ENCODE peak calls at places on chromosomes 5 and 9, in six cellular contexts. D, C, R, Y, U and L are unnamed samples.

GRCh38 chr5:137887831-137888230 is 1.4 kb upstream of the PKD2L2 start:
- DNase-seq in D (no peak), C (no peak), R (no peak), Y (no peak), U (no peak), L (no peak)

GRCh38 chr5:69170969-69171368 is 4.0 kb downstream of the CCNB1 start:
- DNase-seq in D (no peak), C (no peak), R (no peak), Y (no peak), U (no peak), L (no peak)

GRCh38 chr5:639253-639530 is 27.1 kb downstream of the CEP72 start:
- DNase-seq in D (no peak), C (no peak), R (no peak), Y (no peak), U (no peak), L (no peak)

GRCh38 chr5:174533127-174533453 is 191.3 kb upstream of the MSX2 start:
- DNase-seq in D (no peak), C (no peak), R (no peak), Y (no peak), U (no peak), L (no peak)

GRCh38 chr5:79146352-79146751 is 34.7 kb downstream of the BHMT start:
- DNase-seq in D (no peak), C (no peak), R (no peak), Y (no peak), U (no peak), L (no peak)

GRCh38 chr5:61416010-61416409 is 84.0 kb downstream of the ZSWIM6 start:
- DNase-seq in D (no peak), C (no peak), R (no peak), Y (no peak), U (no peak), L (no peak)

GRCh38 chr9:128863647-128864046 is 18.1 kb downstream of the KYAT1 start:
- DNase-seq in D (peak), C (peak), R (peak), Y (peak), U (peak), L (peak)

GRCh38 chr9:97966493-97966892 is 16.6 kb upstream of the ANP32B start:
- DNase-seq in D (no peak), C (no peak), R (no peak), Y (no peak), U (no peak), L (no peak)

GRCh38 chr5:180349391-180349790 is 3.7 kb downstream of the GFPT2 start:
- DNase-seq in D (no peak), C (no peak), R (no peak), Y (no peak), U (no peak), L (no peak)

GRCh38 chr9:16030513-16031185 is 477.8 kb downstream of the CCDC171 start:
- DNase-seq in D (no peak), C (no peak), R (peak), Y (no peak), U (no peak), L (no peak)

GRCh38 chr5:43773032-43773830 is 170.3 kb downstream of the NNT start:
- DNase-seq in D (no peak), C (no peak), R (no peak), Y (no peak), U (no peak), L (no peak)

GRCh38 chr5:177473461-177473991 is at the start of gene DBN1:
- DNase-seq in D (peak), C (peak), R (peak), Y (peak), U (no peak), L (no peak)

GRCh38 chr5:4020386-4020785 is 424.8 kb downstream of the IRX1 start:
- DNase-seq in D (no peak), C (no peak), R (no peak), Y (no peak), U (no peak), L (no peak)

GRCh38 chr5:34625246-34625645 is 30.9 kb upstream of the RAI14 start:
- DNase-seq in D (no peak), C (no peak), R (no peak), Y (no peak), U (no peak), L (no peak)

GRCh38 chr9:15509931-15510788 is 610 bp downstream of the PSIP1 start:
- DNase-seq in D (peak), C (peak), R (peak), Y (peak), U (no peak), L (no peak)

GRCh38 chr9:4272141-4272540 is 27.7 kb downstream of the GLIS3 start:
- DNase-seq in D (no peak), C (no peak), R (no peak), Y (no peak), U (no peak), L (no peak)

GRCh38 chr5:131541071-131541470 is 94.0 kb downstream of the RAPGEF6 start:
- DNase-seq in D (no peak), C (no peak), R (no peak), Y (no peak), U (no peak), L (no peak)

GRCh38 chr5:120464627-120465280 is 654 bp downstream of the PRR16 start:
- DNase-seq in D (peak), C (peak), R (no peak), Y (peak), U (no peak), L (peak)

GRCh38 chr9:96557921-96558320 is 61.7 kb downstream of the CDC14B start:
- DNase-seq in D (no peak), C (no peak), R (no peak), Y (no peak), U (no peak), L (no peak)

GRCh38 chr9:127388037-127388855 is 8.7 kb upstream of the SLC2A8 start:
- DNase-seq in D (peak), C (no peak), R (peak), Y (no peak), U (peak), L (no peak)

GRCh38 chr5:63894690-63895089 is 67.6 kb downstream of the HTR1A start:
- DNase-seq in D (no peak), C (no peak), R (no peak), Y (no peak), U (no peak), L (no peak)

GRCh38 chr5:40386293-40386692 is 293.4 kb upstream of the PTGER4 start:
- DNase-seq in D (no peak), C (no peak), R (no peak), Y (no peak), U (no peak), L (no peak)

GRCh38 chr5:2200261-2200965 is 317.7 kb upstream of the IRX4 start:
- DNase-seq in D (no peak), C (no peak), R (no peak), Y (no peak), U (no peak), L (no peak)

GRCh38 chr5:133337795-133338445 is 274.4 kb downstream of the FSTL4 start:
- DNase-seq in D (no peak), C (no peak), R (no peak), Y (no peak), U (no peak), L (no peak)

GRCh38 chr5:113330533-113331200 is 104.1 kb downstream of the TSSK1B start:
- DNase-seq in D (no peak), C (peak), R (peak), Y (peak), U (no peak), L (peak)

GRCh38 chr5:143434261-143435206 is 31.0 kb upstream of the NR3C1 start:
- DNase-seq in D (no peak), C (peak), R (no peak), Y (no peak), U (no peak), L (peak)

GRCh38 chr9:78989031-78989658 is 582.6 kb upstream of the TLE4 start:
- DNase-seq in D (no peak), C (no peak), R (no peak), Y (no peak), U (no peak), L (no peak)

GRCh38 chr5:106311230-106311629 is 1359.5 kb downstream of the EFNA5 start:
- DNase-seq in D (no peak), C (no peak), R (no peak), Y (no peak), U (peak), L (no peak)

GRCh38 chr9:134591573-134591981 is 50.0 kb upstream of the COL5A1 start:
- DNase-seq in D (no peak), C (no peak), R (no peak), Y (no peak), U (no peak), L (no peak)

DNA sequence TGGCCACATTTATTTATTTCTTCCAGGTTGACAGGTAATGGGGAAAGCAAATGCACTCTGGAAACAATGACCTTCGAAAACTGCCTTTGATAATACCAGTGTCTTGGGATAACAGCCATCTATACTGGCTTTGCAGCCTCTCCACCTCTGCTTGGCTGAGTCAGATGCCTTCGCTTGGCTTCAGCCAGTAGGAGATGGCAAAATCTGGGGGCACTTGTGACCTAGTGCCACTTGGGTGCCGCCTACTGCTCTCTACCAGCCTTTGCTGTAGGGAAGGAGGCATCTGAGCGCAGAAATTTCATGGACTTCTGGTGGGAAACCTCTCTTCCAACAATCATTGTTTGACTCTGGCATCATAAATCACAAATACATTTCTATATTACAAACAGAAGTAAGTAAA is 21.8 kb downstream of the FYB1 start:
- DNase-seq in D (no peak), C (no peak), R (peak), Y (no peak), U (no peak), L (no peak)
- H3K4me3 ChIP-seq in D (no peak), C (no peak), R (no peak), Y (no peak), U (no peak), L (no peak)

GRCh38 chr9:37675661-37676060 is 24.9 kb downstream of the FRMPD1 start:
- DNase-seq in D (peak), C (no peak), R (no peak), Y (no peak), U (no peak), L (no peak)

GRCh38 chr9:37676411-37676830 is 25.7 kb downstream of the FRMPD1 start:
- DNase-seq in D (no peak), C (peak), R (no peak), Y (no peak), U (no peak), L (peak)

GRCh38 chr9:37679649-37680402 is 29.1 kb downstream of the FRMPD1 start:
- DNase-seq in D (no peak), C (no peak), R (no peak), Y (peak), U (no peak), L (no peak)

GRCh38 chr9:37677435-37677834 is 26.7 kb downstream of the FRMPD1 start:
- DNase-seq in D (no peak), C (no peak), R (no peak), Y (no peak), U (no peak), L (no peak)

GRCh38 chr9:37678789-37679273 is 28.1 kb downstream of the FRMPD1 start:
- DNase-seq in D (no peak), C (no peak), R (no peak), Y (peak), U (no peak), L (peak)
- TF ChIP-seq CTCF in D (no peak), C (no peak), R (no peak), Y (peak), U (no peak), L (no peak)

GRCh38 chr5:172820046-172820767 is 13.8 kb upstream of the ERGIC1 start:
- DNase-seq in D (peak), C (peak), R (no peak), Y (no peak), U (no peak), L (no peak)
- TF ChIP-seq POLR2A in D (peak), C (no peak), R (no peak), Y (no peak), U (no peak), L (no peak)

DNA sequence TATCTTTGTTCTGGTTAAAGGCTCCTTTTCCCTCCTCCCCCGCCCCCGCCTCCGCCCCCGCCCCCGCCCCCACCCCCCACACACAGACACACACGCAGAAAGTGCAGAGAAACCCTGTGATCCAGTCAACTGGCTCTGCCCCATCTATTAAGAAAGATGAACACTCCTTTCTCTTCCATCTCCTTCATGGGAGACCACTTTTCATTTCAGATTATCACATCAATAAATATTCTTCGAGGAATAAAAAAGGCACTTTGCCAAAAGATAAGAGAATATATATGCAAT is 127.0 kb downstream of the TMEM161B start:
- DNase-seq in D (no peak), C (no peak), R (no peak), Y (no peak), U (no peak), L (no peak)
- H3K4me3 ChIP-seq in D (peak), C (peak), R (peak), Y (no peak), U (peak), L (peak)

DNA sequence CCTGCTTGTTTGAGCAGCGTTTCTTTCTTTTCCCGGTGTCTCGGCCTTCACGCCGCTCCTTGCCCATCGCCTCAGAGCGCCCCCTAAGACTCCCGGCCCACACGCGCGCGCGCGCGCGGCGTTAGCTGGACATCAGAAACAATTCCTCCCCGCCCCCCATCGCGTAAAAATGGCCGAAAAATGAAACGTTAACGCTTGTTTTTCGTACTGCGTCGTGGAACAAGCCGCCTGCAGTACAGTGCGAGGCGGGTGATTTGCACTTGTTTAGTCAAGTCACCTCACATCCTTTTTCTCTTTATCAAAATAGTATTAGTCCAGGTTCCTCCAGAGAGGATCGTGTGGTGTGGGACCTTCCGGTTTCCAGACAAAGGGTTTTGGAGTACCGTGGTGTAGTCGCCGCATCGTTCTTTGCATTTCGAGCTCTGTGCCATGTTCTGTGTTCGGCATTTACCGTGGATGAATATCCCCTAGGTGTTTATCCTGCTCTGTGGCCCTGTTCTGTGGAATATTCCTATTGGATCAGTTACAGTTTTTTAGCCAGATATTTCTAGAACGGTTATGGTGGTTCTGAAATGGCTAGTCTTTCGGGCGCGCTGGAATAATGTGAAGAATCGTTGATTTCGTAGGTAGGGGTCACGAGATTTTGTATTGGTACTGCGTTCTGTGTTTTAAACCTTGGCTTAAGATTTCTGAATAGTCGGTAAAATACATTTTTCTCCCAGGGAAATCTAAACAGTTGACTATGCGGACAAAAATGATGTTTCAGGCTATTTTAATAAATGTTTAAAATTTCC is 1.0 kb downstream of the MATR3 start:
- DNase-seq in D (peak), C (peak), R (peak), Y (peak), U (peak), L (peak)
- TF ChIP-seq CTCF in D (peak), C (peak), R (peak), Y (peak), U (peak), L (no peak)

GRCh38 chr9:121707477-121708424 is 56.3 kb downstream of the DAB2IP start:
- DNase-seq in D (no peak), C (no peak), R (no peak), Y (no peak), U (no peak), L (no peak)
- TF ChIP-seq POLR2A in D (no peak), C (no peak), R (no peak), Y (no peak), U (no peak), L (no peak)

GRCh38 chr9:136131629-136132499 is 13.2 kb upstream of the TMEM250 start:
- DNase-seq in D (no peak), C (no peak), R (no peak), Y (no peak), U (no peak), L (no peak)
- H3K4me3 ChIP-seq in D (no peak), C (no peak), R (no peak), Y (no peak), U (no peak), L (no peak)

GRCh38 chr9:126049088-126049487 is 277.5 kb upstream of the MVB12B start:
- DNase-seq in D (no peak), C (no peak), R (no peak), Y (no peak), U (no peak), L (no peak)
- TF ChIP-seq CTCF in D (no peak), C (no peak), R (no peak), Y (no peak), U (no peak), L (no peak)

GRCh38 chr5:158022844-158023243 is 163.9 kb upstream of the CLINT1 start:
- DNase-seq in D (no peak), C (no peak), R (no peak), Y (no peak), U (no peak), L (no peak)
- TF ChIP-seq POLR2A in D (no peak), C (no peak), R (no peak), Y (no peak), U (no peak), L (no peak)